ENCODE peak calls at places on chromosomes 6 and 20, in seven cellular contexts. S is astrocyte of the spinal cord, L is fibroblast of lung, R is AG04449, Y is astrocyte of the cerebellum, N is coronary artery, X is skeletal muscle cell. F is an unnamed sample.
A peak's percentile ranks its signal among the peaks of the same experiment; 100 is the strongest.

GRCh38 chr6:345747-346388 is 45.7 kb upstream of the IRF4 start:
- DNase-seq in N (no peak), Y (no peak), L (peak; percentile 67), X (peak; percentile 61), R (no peak), S (peak; percentile 46), F (no peak)

GRCh38 chr6:7261030-7261841 is 51.8 kb downstream of the SSR1 start:
- DNase-seq in X (peak; percentile 49), Y (peak; percentile 49), S (peak; percentile 86), N (peak; percentile 88), L (peak; percentile 85), R (no peak), F (peak; percentile 88)

GRCh38 chr6:659716-660581 is 3.0 kb upstream of the HUS1B start:
- DNase-seq in N (no peak), L (no peak), Y (no peak), R (no peak), S (no peak), X (no peak), F (peak; percentile 56)

GRCh38 chr6:161372422-161372793 is 98.5 kb upstream of the AGPAT4 start:
- DNase-seq in R (no peak), Y (no peak), N (no peak), L (no peak), S (no peak), X (no peak), F (no peak)

GRCh38 chr6:110233769-110234374 is 53.6 kb downstream of the CDC40 start:
- DNase-seq in L (peak; percentile 5), X (no peak), Y (no peak), N (no peak), S (peak; percentile 32), R (no peak), F (peak; percentile 32)

GRCh38 chr6:136284909-136285308 is 4.7 kb downstream of the BCLAF1 start:
- DNase-seq in Y (no peak), S (peak; percentile 44), X (peak; percentile 11), N (no peak), L (peak; percentile 49), R (no peak), F (peak; percentile 44)

GRCh38 chr20:36895036-36895435 is 19.1 kb downstream of the TLDC2 start:
- DNase-seq in Y (no peak), N (no peak), S (no peak), L (no peak), X (no peak), R (no peak), F (no peak)

GRCh38 chr6:119671105-119671504 is 321.5 kb upstream of the MAN1A1 start:
- DNase-seq in X (no peak), R (no peak), Y (no peak), L (no peak), N (no peak), S (peak; percentile 8), F (no peak)

GRCh38 chr6:109595998-109596397 is 95.0 kb downstream of the AK9 start:
- DNase-seq in N (no peak), Y (no peak), S (peak; percentile 5), X (no peak), R (peak; percentile 19), L (peak; percentile 36), F (peak; percentile 56)

GRCh38 chr6:10399451-10399850 is 15.4 kb downstream of the TFAP2A start:
- DNase-seq in S (no peak), R (no peak), X (no peak), Y (no peak), L (no peak), N (no peak), F (no peak)

GRCh38 chr6:31742894-31743293 is 3.1 kb downstream of the MSH5 start:
- DNase-seq in N (no peak), L (no peak), X (no peak), R (no peak), S (no peak), Y (no peak), F (no peak)

GRCh38 chr6:1796706-1797529 is 187.2 kb downstream of the FOXC1 start:
- DNase-seq in Y (no peak), R (peak; percentile 62), N (no peak), X (no peak), L (peak; percentile 31), S (no peak), F (no peak)

GRCh38 chr6:167704396-167704801 is 122.3 kb upstream of the AFDN start:
- DNase-seq in R (no peak), X (no peak), S (no peak), L (no peak), N (peak; percentile 65), Y (no peak), F (no peak)

GRCh38 chr20:37907677-37908397 is 4.9 kb downstream of the VSTM2L start:
- DNase-seq in X (peak; percentile 51), S (peak; percentile 91), R (peak; percentile 42), Y (peak; percentile 94), L (peak; percentile 92), N (no peak), F (no peak)

GRCh38 chr6:123655520-123656306 is 19.0 kb upstream of the TRDN start:
- DNase-seq in X (no peak), L (peak; percentile 2), Y (no peak), S (peak; percentile 19), N (no peak), R (no peak), F (peak; percentile 43)

GRCh38 chr6:49326337-49326736 is 136.7 kb downstream of the MMUT start:
- DNase-seq in N (no peak), Y (no peak), X (peak; percentile 41), S (peak; percentile 47), R (peak; percentile 36), L (peak; percentile 78), F (no peak)

GRCh38 chr20:56859751-56860366 is 230.8 kb downstream of the TFAP2C start:
- DNase-seq in X (no peak), R (no peak), N (no peak), Y (no peak), S (no peak), L (no peak), F (peak; percentile 46)

GRCh38 chr6:42899871-42900270 is 16.0 kb upstream of the PTCRA start:
- DNase-seq in Y (no peak), L (no peak), S (no peak), N (no peak), R (no peak), X (no peak), F (no peak)

GRCh38 chr6:42896178-42896719 is 16.8 kb downstream of the RPL7L1 start:
- DNase-seq in R (no peak), N (no peak), S (no peak), Y (no peak), L (no peak), X (no peak), F (no peak)

GRCh38 chr6:42898891-42899361 is 16.9 kb upstream of the PTCRA start:
- DNase-seq in S (peak; percentile 67), X (no peak), R (no peak), N (no peak), L (peak; percentile 53), Y (peak; percentile 55), F (peak; percentile 83)

GRCh38 chr6:42904467-42904866 is 11.4 kb upstream of the PTCRA start:
- DNase-seq in N (no peak), S (no peak), R (no peak), Y (no peak), X (no peak), L (no peak), F (no peak)

GRCh38 chr6:42901538-42901957 is 14.3 kb upstream of the PTCRA start:
- DNase-seq in L (peak; percentile 70), Y (peak; percentile 75), X (peak; percentile 30), N (peak; percentile 77), R (no peak), S (peak; percentile 83), F (peak; percentile 90)
- H3K4me3 ChIP-seq in L (no peak overlapping the region), Y (no peak overlapping the region), X (no peak overlapping the region), N (no peak overlapping the region), R (no peak overlapping the region), S (no peak overlapping the region), F (no peak overlapping the region)

GRCh38 chr6:156167289-156168076 is 609.7 kb upstream of the ARID1B start:
- DNase-seq in N (no peak), Y (peak; percentile 6), R (no peak), S (peak; percentile 22), L (no peak), X (no peak), F (no peak)
- H3K4me3 ChIP-seq in N (peak overlapping the region; percentile 66), Y (no peak overlapping the region), R (peak overlapping the region; percentile 49), S (peak overlapping the region; percentile 8), L (peak overlapping the region; percentile 53), X (no peak overlapping the region), F (no peak overlapping the region)

GRCh38 chr20:3177746-3178477 is 4.6 kb upstream of the LZTS3 start:
- DNase-seq in Y (no peak), S (no peak), X (no peak), N (no peak), L (no peak), R (no peak), F (peak; percentile 30)

GRCh38 chr20:3174442-3175263 is 1.3 kb upstream of the LZTS3 start:
- DNase-seq in X (no peak), Y (no peak), N (no peak), R (no peak), L (no peak), S (peak; percentile 15), F (peak; percentile 55)

GRCh38 chr20:3172933-3173581 is at the start of gene LZTS3:
- DNase-seq in N (peak; percentile 84), X (no peak), R (no peak), L (peak; percentile 52), Y (no peak), S (peak; percentile 52), F (peak; percentile 74)

GRCh38 chr20:3173582-3174441 is 463 bp upstream of the LZTS3 start:
- DNase-seq in X (peak; percentile 32), S (peak; percentile 76), R (no peak), L (peak; percentile 67), N (peak; percentile 88), Y (peak; percentile 29), F (peak; percentile 87)

DNA sequence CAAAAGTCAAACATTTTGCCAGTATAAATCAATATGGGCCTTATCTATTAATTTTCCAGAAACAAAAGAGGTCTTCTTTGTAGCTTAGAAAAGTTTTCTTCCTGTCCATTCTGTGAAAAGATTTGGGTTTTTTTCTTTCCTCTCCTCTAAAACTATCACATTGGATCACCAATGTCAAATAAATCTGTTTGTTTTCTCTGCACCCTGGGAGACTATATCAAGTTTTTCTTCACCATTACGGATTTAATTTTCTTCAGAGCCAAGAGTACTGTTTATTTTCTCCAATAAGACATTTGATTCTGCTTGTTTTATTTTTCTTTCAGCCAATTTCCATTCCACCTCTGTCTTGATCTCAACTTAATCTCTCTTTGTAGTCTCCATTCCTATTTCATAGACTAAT is 1.9 kb upstream of the LZTS3 start:
- DNase-seq in X (no peak), S (no peak), L (no peak), N (no peak), R (no peak), Y (no peak), F (no peak)
- H3K4me3 ChIP-seq in X (no peak overlapping the region), S (no peak overlapping the region), L (peak overlapping the region; percentile 86), N (peak overlapping the region; percentile 99), R (no peak overlapping the region), Y (no peak overlapping the region), F (no peak overlapping the region)

DNA sequence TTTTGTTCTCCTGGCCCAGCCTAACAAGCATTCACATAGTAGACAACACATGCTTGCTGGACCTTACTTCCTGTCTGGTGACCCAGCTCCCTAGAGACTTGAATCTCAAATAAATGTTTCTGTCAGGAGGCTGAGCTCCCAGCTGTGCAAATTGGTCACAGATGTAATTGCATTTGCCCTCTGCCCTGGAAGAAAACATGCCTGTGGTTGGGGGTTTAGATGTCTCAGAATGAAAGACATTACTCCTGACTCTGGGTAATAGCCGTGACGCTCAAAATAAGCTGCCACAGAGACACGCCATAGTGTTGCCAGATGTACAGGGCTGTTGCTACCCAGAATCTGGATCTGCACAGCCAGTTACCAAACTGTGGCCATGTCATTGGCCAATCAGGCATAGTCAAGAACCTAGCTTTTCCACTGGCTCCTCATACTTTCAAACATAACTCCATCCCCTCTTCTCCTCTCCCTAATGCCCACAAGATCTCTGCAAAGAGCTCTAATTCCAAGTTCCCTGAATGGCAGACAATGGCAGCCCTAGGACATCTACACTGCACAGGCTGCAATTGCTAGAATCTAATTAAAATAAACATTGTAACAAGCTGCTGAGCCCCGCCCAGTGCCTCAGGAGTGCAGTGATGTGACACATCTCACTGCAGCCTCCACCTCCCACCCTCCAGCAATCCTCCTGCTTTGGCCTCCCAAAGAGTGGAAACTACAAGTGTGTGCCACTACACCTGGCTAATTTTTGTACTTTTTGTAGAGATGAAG is 32.8 kb upstream of the GMPR start:
- DNase-seq in R (peak; percentile 95), L (peak; percentile 95), N (no peak), Y (peak; percentile 99), S (peak; percentile 99), X (peak; percentile 89), F (peak; percentile 88)
- H3K4me3 ChIP-seq in R (no peak overlapping the region), L (no peak overlapping the region), N (no peak overlapping the region), Y (no peak overlapping the region), S (no peak overlapping the region), X (no peak overlapping the region), F (no peak overlapping the region)

F was measured in NB4.